ENCODE peak calls at places on chromosomes 1 and 21, in four cellular contexts. P is uterus, Q is ovary, D is tibial nerve. Z is an unnamed sample.
A peak's percentile ranks its signal among the peaks of the same experiment; 100 is the strongest.

GRCh38 chr1:155976062-155976912 is 2.1 kb downstream of the ARHGEF2 start:
- DNase-seq in D (peak; percentile 47), Q (peak; percentile 86), P (peak; percentile 81), Z (peak; percentile 89)

GRCh38 chr1:167052389-167052788 is 37.8 kb downstream of the GPA33 start:
- DNase-seq in Q (no peak), P (no peak), D (no peak), Z (no peak)

GRCh38 chr21:36976882-36977651 is 10.6 kb upstream of the HLCS start:
- DNase-seq in P (peak; percentile 46), Q (no peak), D (no peak), Z (no peak)

GRCh38 chr1:200299571-200299970 is 110.3 kb downstream of the ZNF281 start:
- DNase-seq in Q (no peak), D (no peak), P (no peak), Z (no peak)

GRCh38 chr1:93638981-93639380 is 42.7 kb downstream of the BCAR3 start:
- DNase-seq in Q (no peak), P (no peak), D (no peak), Z (no peak)

GRCh38 chr1:214857716-214858115 is 224.8 kb upstream of the KCNK2 start:
- DNase-seq in P (no peak), D (no peak), Q (no peak), Z (no peak)

GRCh38 chr1:200038645-200038986 is 11.1 kb downstream of the NR5A2 start:
- DNase-seq in P (no peak), D (no peak), Q (no peak), Z (no peak)

GRCh38 chr21:32867587-32867986 is 96.0 kb upstream of the PAXBP1 start:
- DNase-seq in Q (no peak), D (no peak), P (no peak), Z (no peak)

GRCh38 chr1:61403863-61404615 is 320.9 kb downstream of the TM2D1 start:
- DNase-seq in P (no peak), Q (no peak), D (no peak), Z (no peak)

GRCh38 chr1:53653631-53654030 is 85.3 kb downstream of the GLIS1 start:
- DNase-seq in P (no peak), D (no peak), Q (no peak), Z (no peak)

GRCh38 chr1:48560577-48560976 is 88.6 kb upstream of the SPATA6 start:
- DNase-seq in D (no peak), P (no peak), Q (no peak), Z (no peak)

GRCh38 chr1:231040019-231040799 is at the start of gene FAM89A:
- DNase-seq in Q (peak; percentile 73), P (peak; percentile 59), D (peak; percentile 33), Z (peak; percentile 71)

GRCh38 chr1:167563579-167564246 is 10.2 kb upstream of the CREG1 start:
- DNase-seq in D (no peak), P (no peak), Q (no peak), Z (peak; percentile 65)

GRCh38 chr1:209614151-209614420 is 30.6 kb downstream of the CAMK1G start:
- DNase-seq in Q (no peak), P (no peak), D (no peak), Z (no peak)

GRCh38 chr1:75079535-75080290 is 54.5 kb upstream of the LHX8 start:
- DNase-seq in P (no peak), D (no peak), Q (no peak), Z (no peak)

GRCh38 chr21:45592208-45592619 is 50.0 kb upstream of the SLC19A1 start:
- DNase-seq in P (no peak), Q (no peak), D (no peak), Z (peak; percentile 54)

GRCh38 chr1:6197746-6198427 is 1.5 kb downstream of the RPL22 start:
- DNase-seq in P (no peak), Q (no peak), D (no peak), Z (no peak)

GRCh38 chr1:27849951-27850350 is 19.4 kb downstream of the PPP1R8 start:
- DNase-seq in D (no peak), P (no peak), Q (no peak), Z (peak; percentile 46)

GRCh38 chr1:205782627-205783470 is 7.6 kb upstream of the RAB29 start:
- DNase-seq in Q (no peak), D (no peak), P (no peak), Z (no peak)

GRCh38 chr1:18962855-18963737 is 6.6 kb upstream of the IFFO2 start:
- DNase-seq in Q (no peak), P (no peak), D (no peak), Z (peak; percentile 51)

GRCh38 chr21:42648606-42649005 is 4.8 kb upstream of the PDE9A start:
- DNase-seq in P (no peak), Q (no peak), D (no peak), Z (no peak)

GRCh38 chr1:200888349-200888838 is 6.3 kb upstream of the INAVA start:
- DNase-seq in D (no peak), P (no peak), Q (no peak), Z (peak; percentile 53)

GRCh38 chr21:18603246-18603645 is 199.7 kb upstream of the TMPRSS15 start:
- DNase-seq in P (no peak), Q (no peak), D (no peak), Z (no peak)

GRCh38 chr21:42191064-42191463 is 27.9 kb upstream of the ABCG1 start:
- DNase-seq in D (no peak), P (no peak), Q (no peak), Z (no peak)

GRCh38 chr1:145885738-145886287 is at the start of gene ANKRD35:
- DNase-seq in P (peak; percentile 76), D (peak; percentile 74), Q (peak; percentile 51), Z (peak; percentile 89)

GRCh38 chr1:19250629-19251304 is 557 bp downstream of the EMC1 start:
- DNase-seq in P (no peak), Q (no peak), D (no peak), Z (no peak)

GRCh38 chr1:151061704-151062103 is 1.5 kb downstream of the MLLT11 start:
- DNase-seq in D (no peak), Q (no peak), P (no peak), Z (no peak)

GRCh38 chr1:151060241-151061011 is at the start of gene MLLT11:
- DNase-seq in D (no peak), P (peak; percentile 81), Q (peak; percentile 50), Z (peak; percentile 84)

GRCh38 chr1:151061012-151061401 is 810 bp downstream of the MLLT11 start:
- DNase-seq in P (no peak), D (no peak), Q (no peak), Z (peak; percentile 52)

GRCh38 chr1:151065089-151065645 is 5.0 kb downstream of the MLLT11 start:
- DNase-seq in Q (no peak), P (no peak), D (no peak), Z (no peak)

DNA sequence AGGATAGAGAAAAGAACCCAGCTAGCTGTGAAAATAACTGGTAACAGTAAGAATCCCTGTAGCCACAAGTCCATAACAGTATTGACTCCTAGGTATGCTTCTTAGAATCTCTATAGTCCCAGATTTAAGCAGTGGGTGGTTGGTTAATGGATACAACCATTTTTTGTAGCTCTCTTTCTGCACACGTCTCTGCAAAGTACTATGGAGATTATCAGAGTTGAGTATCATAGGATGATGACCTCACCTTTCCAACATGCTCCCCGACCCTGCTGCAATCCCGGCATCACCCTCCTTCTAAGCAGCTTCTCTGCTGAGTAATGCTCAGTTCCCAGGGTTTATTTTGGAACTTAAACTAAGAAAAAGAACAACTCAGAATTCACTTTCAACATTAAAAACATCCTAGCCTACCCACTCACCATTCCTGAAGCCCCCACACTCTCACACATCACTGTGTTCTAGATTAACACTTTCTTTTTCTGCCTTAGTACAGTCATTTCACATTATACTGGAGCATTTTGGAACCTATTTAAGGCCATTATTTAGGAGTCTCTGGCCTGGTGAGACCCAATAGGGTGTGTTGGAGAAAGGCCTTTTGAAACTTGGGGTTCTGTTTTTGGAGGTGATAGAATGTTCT is 2.7 kb downstream of the MLLT11 start:
- DNase-seq in D (no peak), P (peak; percentile 69), Q (no peak), Z (peak; percentile 11)
- H3K27ac ChIP-seq in D (no peak overlapping the region), P (peak overlapping the region; percentile 93), Q (no peak overlapping the region), Z (no peak overlapping the region)

DNA sequence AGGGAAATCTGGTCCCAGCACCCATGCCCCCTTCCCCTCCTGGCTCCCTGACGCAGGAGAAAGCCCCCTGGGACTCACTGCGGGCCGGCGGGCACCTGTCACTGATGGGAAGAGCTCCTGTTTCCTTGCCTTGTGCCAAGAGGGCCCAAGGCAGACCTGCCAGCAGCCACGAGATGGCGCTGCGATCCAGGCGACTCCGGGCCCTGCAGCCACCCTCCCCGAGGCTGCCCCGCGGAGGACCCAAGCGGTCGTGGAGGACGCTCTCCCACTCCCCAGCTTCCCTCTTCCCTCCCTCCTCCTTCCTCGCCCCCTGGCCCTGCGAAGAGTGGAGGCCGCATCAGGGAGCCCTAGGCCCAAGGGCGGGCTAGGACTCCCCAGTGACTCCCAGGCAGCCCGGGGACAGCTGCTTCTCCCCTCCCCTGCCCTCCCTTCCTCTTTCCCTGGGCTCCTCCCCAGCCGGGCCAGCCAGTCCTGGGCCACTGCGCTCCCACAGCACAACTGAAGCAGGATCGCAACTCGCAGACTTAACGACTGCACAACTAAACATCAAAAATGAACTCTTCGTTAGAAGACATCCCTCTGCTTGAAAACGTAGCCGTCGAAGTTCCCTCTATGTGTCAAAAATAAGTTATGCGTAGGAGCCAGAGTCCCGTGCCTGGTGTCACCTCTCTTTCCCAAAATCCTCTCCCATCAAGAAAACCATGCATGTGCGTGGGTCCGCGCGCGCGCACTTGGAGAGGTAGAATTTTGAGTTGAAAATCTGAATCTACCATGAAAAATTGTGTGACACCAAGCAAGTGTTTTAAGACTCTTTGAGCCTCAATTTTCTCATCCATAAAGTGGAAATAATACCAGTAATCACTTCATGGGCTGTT is 34.2 kb downstream of the BATF3 start:
- DNase-seq in Q (peak; percentile 47), D (peak; percentile 50), P (peak; percentile 66), Z (peak; percentile 90)
- TF ChIP-seq POLR2A in Q (no peak), D (no peak), P (no peak), Z (no peak)

GRCh38 chr1:203187306-203188264 is 1.1 kb upstream of the CHI3L1 start:
- DNase-seq in D (no peak), P (no peak), Q (no peak), Z (peak; percentile 56)

GRCh38 chr1:203185061-203185461 is 1.4 kb downstream of the CHI3L1 start:
- DNase-seq in D (no peak), Q (no peak), P (no peak), Z (no peak)

GRCh38 chr1:203186091-203186445 is 436 bp downstream of the CHI3L1 start:
- DNase-seq in P (no peak), D (no peak), Q (no peak), Z (peak; percentile 28)

GRCh38 chr1:203185585-203185984 is 919 bp downstream of the CHI3L1 start:
- DNase-seq in P (no peak), Q (no peak), D (no peak), Z (peak; percentile 33)

GRCh38 chr1:203186446-203187305 is at the start of gene CHI3L1:
- DNase-seq in P (peak; percentile 60), Q (peak; percentile 24), D (no peak), Z (peak; percentile 64)
- H3K27ac ChIP-seq in P (peak within 1 kb of the TSS; percentile 77), Q (no peak within 1 kb of the TSS), D (no peak within 1 kb of the TSS), Z (no peak within 1 kb of the TSS)

DNA sequence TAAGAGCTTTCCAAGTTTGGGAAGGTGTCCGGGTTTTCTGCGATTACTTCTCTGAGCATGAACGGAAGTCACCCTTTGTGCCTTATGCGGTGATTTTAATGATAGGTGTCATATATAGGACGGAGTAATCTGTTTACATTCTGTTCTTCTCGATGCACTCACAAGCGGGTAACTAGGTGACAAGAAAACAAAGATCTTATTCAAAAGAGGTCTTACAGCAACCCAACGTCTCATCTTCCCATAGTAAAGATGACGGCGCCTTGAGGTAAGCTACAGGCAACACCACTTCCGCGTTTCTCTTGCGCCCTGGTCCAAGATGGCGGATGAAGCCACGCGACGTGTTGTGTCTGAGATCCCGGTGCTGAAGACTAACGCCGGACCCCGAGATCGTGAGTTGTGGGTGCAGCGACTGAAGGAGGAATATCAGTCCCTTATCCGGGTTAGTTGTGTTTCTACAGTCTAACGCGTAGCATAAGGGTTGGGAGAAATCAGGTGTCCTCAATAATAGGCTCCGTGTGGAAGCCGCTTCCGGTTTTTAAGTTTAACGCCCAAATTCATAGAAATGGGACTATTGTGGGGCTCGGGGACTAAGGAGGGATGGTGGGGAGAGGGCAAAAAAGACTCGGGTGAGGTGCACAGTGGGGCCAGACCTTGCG is at the start of gene UFC1:
- DNase-seq in Q (peak; percentile 73), D (peak; percentile 66), P (peak; percentile 82), Z (peak; percentile 88)
- TF ChIP-seq POLR2A in Q (peak; percentile 27), D (peak; percentile 10), P (no peak), Z (no peak)

Z was measured in sigmoid colon.